ENCODE peak calls at places on chromosomes 2 and 18, in four cellular contexts. A is psoas muscle, E is foreskin fibroblast, T is A673. F is an unnamed sample.

GRCh38 chr2:65033178-65033577 is 23.0 kb upstream of the CEP68 start:
- DNase-seq in E (no peak), A (no peak), T (peak; percentile 52), F (no peak)

GRCh38 chr18:23862071-23862470 is 152.5 kb upstream of the TTC39C start:
- DNase-seq in T (peak; percentile 18), A (no peak), E (peak; percentile 88), F (peak; percentile 95)

GRCh38 chr2:78861546-78861945 is 164.0 kb upstream of the REG3G start:
- DNase-seq in T (peak; percentile 68), A (no peak), E (no peak), F (no peak)

GRCh38 chr18:32160547-32160946 is 29.3 kb upstream of the MEP1B start:
- DNase-seq in E (no peak), A (no peak), T (no peak), F (no peak)

GRCh38 chr2:174914894-174915760 is 90.1 kb downstream of the CHN1 start:
- DNase-seq in T (peak; percentile 61), A (no peak), E (no peak), F (no peak)

GRCh38 chr2:29000481-29000880 is 19.4 kb downstream of the TOGARAM2 start:
- DNase-seq in A (peak; percentile 62), T (no peak), E (no peak), F (peak; percentile 18)

GRCh38 chr2:134181219-134181618 is 72.7 kb upstream of the MGAT5 start:
- DNase-seq in A (no peak), E (no peak), T (no peak), F (no peak)

GRCh38 chr2:100554788-100555407 is 7.9 kb upstream of the PDCL3 start:
- DNase-seq in A (no peak), E (no peak), T (no peak), F (no peak)